ENCODE peak calls at places on chromosomes 16 and 17, in four cellular contexts. J, D, S and A are unnamed samples.

GRCh38 chr17:22410136-22410535 is 717.8 kb downstream of the KCNJ18 start:
- DNase-seq in D (no peak), J (no peak), S (no peak), A (no peak)

GRCh38 chr17:64083571-64084085 is 46.3 kb downstream of the ERN1 start:
- DNase-seq in S (no peak), D (no peak), J (no peak), A (no peak)

GRCh38 chr17:74177018-74177450 is 26.4 kb upstream of the RPL38 start:
- DNase-seq in S (no peak), J (no peak), D (no peak), A (no peak)

GRCh38 chr17:43175213-43176118 is 4.5 kb downstream of the NBR1 start:
- DNase-seq in J (no peak), S (no peak), D (no peak), A (no peak)

GRCh38 chr17:63546308-63547082 is 3.8 kb upstream of the DCAF7 start:
- DNase-seq in J (no peak), S (no peak), D (no peak), A (no peak)

GRCh38 chr16:78842950-78843349 is 743.5 kb downstream of the WWOX start:
- DNase-seq in D (no peak), S (no peak), J (no peak), A (no peak)

GRCh38 chr17:45640141-45640850 is 143.8 kb upstream of the CRHR1 start:
- DNase-seq in S (peak; percentile 90), J (peak; percentile 66), D (peak; percentile 62), A (peak; percentile 84)

GRCh38 chr16:11051430-11052079 is 107.2 kb downstream of the CLEC16A start:
- DNase-seq in D (no peak), J (no peak), S (no peak), A (no peak)

GRCh38 chr17:66522591-66523272 is 220.3 kb downstream of the PRKCA start:
- DNase-seq in D (no peak), S (no peak), J (no peak), A (no peak)

GRCh38 chr17:63740464-63741181 is 976 bp downstream of the STRADA start:
- DNase-seq in S (no peak), J (no peak), D (no peak), A (no peak)

GRCh38 chr17:65183736-65184135 is 46.6 kb downstream of the RGS9 start:
- DNase-seq in D (no peak), S (peak; percentile 89), J (no peak), A (no peak)

GRCh38 chr17:48351916-48352332 is 78.1 kb downstream of the SKAP1 start:
- DNase-seq in D (no peak), S (no peak), J (no peak), A (no peak)

GRCh38 chr16:1870365-1871082 is 1.4 kb downstream of the MEIOB start:
- DNase-seq in S (no peak), J (no peak), D (no peak), A (no peak)

GRCh38 chr17:39676198-39676819 is 8.1 kb downstream of the PNMT start:
- DNase-seq in J (no peak), S (no peak), D (peak; percentile 89), A (peak; percentile 93)

GRCh38 chr17:18258356-18259038 is at the start of gene FLII:
- DNase-seq in D (no peak), S (peak; percentile 82), J (peak; percentile 48), A (no peak)

GRCh38 chr16:69522732-69523404 is 42.9 kb upstream of the NFAT5 start:
- DNase-seq in D (no peak), J (no peak), S (no peak), A (no peak)

GRCh38 chr16:50235581-50235980 is 30.8 kb upstream of the ADCY7 start:
- DNase-seq in J (no peak), S (no peak), D (no peak), A (no peak)

GRCh38 chr17:68707032-68707431 is 105.9 kb upstream of the FAM20A start:
- DNase-seq in S (no peak), D (no peak), J (no peak), A (no peak)

GRCh38 chr17:42853597-42853967 is 2.6 kb downstream of the AOC3 start:
- DNase-seq in D (no peak), S (no peak), J (no peak), A (no peak)

GRCh38 chr17:58756246-58757161 is 850 bp downstream of the PPM1E start:
- DNase-seq in S (peak; percentile 48), J (no peak), D (no peak), A (no peak)

GRCh38 chr17:5584383-5584951 is at the start of gene NLRP1:
- DNase-seq in D (peak; percentile 91), S (peak; percentile 81), J (peak; percentile 47), A (peak; percentile 93)

GRCh38 chr16:17802566-17802965 is 331.8 kb upstream of the XYLT1 start:
- DNase-seq in D (no peak), J (no peak), S (no peak), A (no peak)

GRCh38 chr17:77391668-77392375 is 251.1 kb downstream of the SEC14L1 start:
- DNase-seq in D (peak; percentile 73), J (peak; percentile 67), S (peak; percentile 79), A (peak; percentile 79)

GRCh38 chr17:80008383-80008840 is 27.3 kb downstream of the TBC1D16 start:
- DNase-seq in S (peak; percentile 93), D (peak; percentile 79), J (peak; percentile 72), A (peak; percentile 83)

GRCh38 chr17:35903451-35903850 is 23.3 kb upstream of the CCL5 start:
- DNase-seq in S (no peak), D (no peak), J (no peak), A (no peak)

GRCh38 chr17:913207-913606 is 66.4 kb downstream of the NXN start:
- DNase-seq in S (no peak), D (no peak), J (no peak), A (no peak)

GRCh38 chr17:63082273-63082861 is 116.3 kb downstream of the TANC2 start:
- DNase-seq in D (no peak), S (no peak), J (no peak), A (no peak)

GRCh38 chr16:49921791-49922456 is 66.0 kb upstream of the ZNF423 start:
- DNase-seq in J (peak; percentile 59), S (peak; percentile 89), D (peak; percentile 62), A (peak; percentile 70)

GRCh38 chr17:385195-385835 is 32.7 kb upstream of the RPH3AL start:
- DNase-seq in J (peak; percentile 59), D (peak; percentile 83), S (peak; percentile 63), A (peak; percentile 80)

GRCh38 chr16:28491080-28491969 is 549 bp downstream of the CLN3 start:
- DNase-seq in J (peak; percentile 39), D (no peak), S (peak; percentile 59), A (peak; percentile 79)

GRCh38 chr17:62094175-62094574 is 29.1 kb upstream of the MED13 start:
- DNase-seq in D (no peak), S (no peak), J (no peak), A (no peak)

GRCh38 chr16:97822-98221 is 19.8 kb downstream of the MPG start:
- DNase-seq in D (peak; percentile 24), J (no peak), S (no peak), A (no peak)

GRCh38 chr17:37465058-37465616 is 24.6 kb upstream of the DUSP14 start:
- DNase-seq in S (no peak), J (no peak), D (no peak), A (no peak)

GRCh38 chr17:48555616-48556533 is 11.0 kb upstream of the HOXB2 start:
- DNase-seq in D (no peak), J (no peak), S (peak; percentile 69), A (no peak)

GRCh38 chr16:66007717-66008116 is 358.8 kb upstream of the CDH5 start:
- DNase-seq in S (no peak), D (no peak), J (no peak), A (no peak)

GRCh38 chr16:28910046-28911031 is 14.7 kb downstream of the RABEP2 start:
- DNase-seq in J (no peak), S (no peak), D (no peak), A (no peak)

DNA sequence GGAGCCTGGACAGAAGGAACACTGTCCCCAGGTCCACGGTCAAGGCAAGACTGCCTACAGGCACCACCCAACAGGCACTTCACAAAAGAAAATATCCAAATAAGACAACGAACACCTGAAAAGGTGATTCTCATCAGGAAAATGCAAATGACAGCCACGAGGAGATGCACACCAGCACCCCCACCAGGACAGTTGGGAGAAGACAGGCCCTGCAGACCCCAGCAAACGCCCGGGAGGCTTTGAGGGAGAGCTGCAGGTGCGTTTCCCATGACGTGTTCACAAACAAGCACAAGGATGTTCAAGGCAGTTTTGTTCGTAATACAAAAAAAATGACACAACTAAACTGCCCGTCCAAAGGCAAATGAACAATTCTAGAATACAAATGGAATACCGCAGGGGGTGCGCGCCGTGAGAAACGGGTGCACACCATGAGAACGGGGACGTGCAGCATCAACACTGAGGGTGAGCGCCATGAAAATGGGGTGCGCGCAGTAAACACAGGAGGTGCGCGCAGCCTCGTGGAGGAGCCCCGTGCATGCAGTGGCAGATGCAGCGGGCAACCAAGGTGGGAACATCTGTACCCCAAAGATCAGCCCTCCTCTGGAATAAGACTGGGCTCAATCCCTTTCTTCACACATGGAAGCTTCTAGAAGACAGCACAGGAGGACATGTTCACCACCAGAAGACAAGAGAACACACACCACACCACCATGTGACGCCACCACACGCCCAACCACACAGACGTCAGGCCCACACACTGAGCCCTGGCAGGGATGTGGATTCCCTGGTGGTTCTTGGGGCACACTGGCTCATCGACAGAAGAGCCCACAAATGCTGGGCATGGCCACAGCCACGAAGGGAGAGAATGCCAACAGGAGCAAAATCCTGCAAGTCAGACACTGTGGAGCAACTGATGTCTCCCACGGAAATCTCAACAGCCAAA is 91.2 kb downstream of the ZNF778 start:
- DNase-seq in D (peak; percentile 19), S (peak; percentile 72), J (no peak), A (no peak)
- H3K4me1 ChIP-seq in D (no peaks in the 10 kb centered on the region), S (no peaks in the 10 kb centered on the region), J (peaks cover 10% of the 10 kb centered on the region), A (no peaks in the 10 kb centered on the region)

GRCh38 chr16:25488435-25488834 is 203.3 kb upstream of the HS3ST4 start:
- DNase-seq in S (no peak), J (no peak), D (no peak), A (no peak)

GRCh38 chr16:25487888-25488287 is 203.9 kb upstream of the HS3ST4 start:
- DNase-seq in S (no peak), D (no peak), J (no peak), A (no peak)

GRCh38 chr16:25494292-25494691 is 197.5 kb upstream of the HS3ST4 start:
- DNase-seq in S (no peak), D (no peak), J (no peak), A (no peak)

GRCh38 chr16:25493136-25493811 is 198.5 kb upstream of the HS3ST4 start:
- DNase-seq in J (no peak), S (no peak), D (no peak), A (no peak)
- H3K4me1 ChIP-seq in J (no peaks in the 10 kb centered on the region), S (no peaks in the 10 kb centered on the region), D (no peaks in the 10 kb centered on the region), A (no peaks in the 10 kb centered on the region)

GRCh38 chr17:50689251-50689650 is 18.5 kb downstream of the ANKRD40 start:
- DNase-seq in S (peak; percentile 67), D (no peak), J (peak; percentile 72), A (no peak)
- H3K4me1 ChIP-seq in S (no peaks in the 10 kb centered on the region), D (no peaks in the 10 kb centered on the region), J (peaks cover 34% of the 10 kb centered on the region), A (peaks cover 5% of the 10 kb centered on the region)

GRCh38 chr16:70754874-70755600 is 45.9 kb downstream of the VAC14 start:
- DNase-seq in S (no peak), J (no peak), D (no peak), A (peak; percentile 33)
- H3K4me1 ChIP-seq in S (peaks cover 8% of the 10 kb centered on the region), J (peaks cover 15% of the 10 kb centered on the region), D (peaks cover 7% of the 10 kb centered on the region), A (peaks cover 15% of the 10 kb centered on the region)

DNA sequence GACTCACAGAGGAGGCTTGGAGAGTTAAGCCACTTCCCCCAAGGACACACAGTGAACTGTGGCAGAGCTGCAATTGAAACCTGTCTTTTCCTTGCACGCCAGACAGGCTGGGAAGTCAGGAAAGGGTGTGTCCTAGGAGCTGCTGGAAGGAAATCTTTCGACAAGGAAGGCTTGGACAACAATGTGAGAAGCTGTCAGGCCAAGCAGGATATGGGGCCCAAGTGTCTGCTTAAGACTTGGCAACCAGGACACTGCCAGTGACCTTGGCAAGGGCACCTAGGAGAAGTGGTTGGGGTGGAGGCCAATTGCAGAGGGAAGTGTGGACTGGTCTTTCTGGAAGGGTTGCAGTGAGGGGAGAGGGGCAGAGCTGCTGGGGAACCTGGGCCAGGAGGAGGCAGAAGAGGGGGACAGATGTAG is 2.1 kb upstream of the CAMKK1 start:
- DNase-seq in J (no peak), S (no peak), D (peak; percentile 66), A (peak; percentile 69)
- H3K4me1 ChIP-seq in J (peaks cover 23% of the 10 kb centered on the region), S (peaks cover 2% of the 10 kb centered on the region), D (peaks cover 4% of the 10 kb centered on the region), A (peaks cover 16% of the 10 kb centered on the region)